ENCODE peak calls at places on chromosomes 13 and 19, in four cellular contexts. G is H1, E is GM12878, V is K562. Y is an unnamed sample.

GRCh38 chr13:109497917-109498316 is 288.5 kb downstream of the IRS2 start:
- DNase-seq in V (no peak), E (no peak), G (no peak), Y (no peak)

GRCh38 chr13:41802684-41803554 is 158.0 kb downstream of the VWA8 start:
- DNase-seq in G (no peak), V (no peak), E (no peak), Y (no peak)

GRCh38 chr19:7500811-7501450 is 12.1 kb upstream of the PEX11G start:
- DNase-seq in E (no peak), V (peak; percentile 80), G (peak; percentile 60), Y (peak; percentile 93)

GRCh38 chr19:6802336-6803035 is 30.0 kb downstream of the VAV1 start:
- DNase-seq in V (no peak), E (peak; percentile 78), G (no peak), Y (no peak)

GRCh38 chr13:27559714-27560113 is 60.6 kb downstream of the LNX2 start:
- DNase-seq in G (no peak), E (peak; percentile 1), V (no peak), Y (no peak)

GRCh38 chr19:30671622-30672051 is 299.5 kb downstream of the ZNF536 start:
- DNase-seq in E (no peak), G (no peak), V (no peak), Y (no peak)

GRCh38 chr13:35855531-35856019 is 275.6 kb downstream of the DCLK1 start:
- DNase-seq in G (peak; percentile 89), E (no peak), V (no peak), Y (no peak)

GRCh38 chr19:10214784-10215183 is 16.3 kb downstream of the S1PR2 start:
- DNase-seq in E (no peak), G (no peak), V (no peak), Y (no peak)

GRCh38 chr19:651114-651818 is 11.6 kb downstream of the FGF22 start:
- DNase-seq in G (no peak), E (no peak), V (no peak), Y (no peak)
- TF ChIP-seq NRF1 in G (no peak), E (no peak), V (no peak), Y (no peak)

GRCh38 chr13:93685900-93686299 is 459.3 kb downstream of the GPC6 start:
- DNase-seq in G (no peak), V (no peak), E (no peak), Y (no peak)

GRCh38 chr13:93687261-93687660 is 460.7 kb downstream of the GPC6 start:
- DNase-seq in V (no peak), G (no peak), E (no peak), Y (no peak)

GRCh38 chr13:93689333-93689732 is 462.7 kb downstream of the GPC6 start:
- DNase-seq in G (no peak), E (no peak), V (no peak), Y (no peak)

GRCh38 chr13:93686399-93686798 is 459.8 kb downstream of the GPC6 start:
- DNase-seq in G (no peak), E (no peak), V (no peak), Y (no peak)

DNA sequence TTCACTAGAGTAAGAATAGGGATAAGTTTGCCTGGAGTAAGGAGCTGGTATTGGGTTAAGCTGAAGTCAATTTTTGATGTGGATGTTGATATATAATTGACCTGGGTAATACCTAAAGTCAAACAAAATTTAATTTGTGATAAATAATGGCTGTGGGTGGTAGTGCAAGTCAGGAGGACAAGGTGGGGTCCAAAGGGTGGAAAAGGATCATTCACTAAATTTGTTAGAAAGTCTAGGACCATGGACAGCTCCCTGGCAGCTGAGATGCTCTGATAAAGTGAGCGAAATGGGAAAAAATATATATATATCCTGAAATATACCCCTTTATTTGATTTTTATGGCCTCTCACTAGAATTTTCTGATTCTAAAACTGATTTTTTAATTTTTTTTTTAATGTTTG is 463.5 kb downstream of the GPC6 start:
- DNase-seq in E (no peak), V (no peak), G (no peak), Y (no peak)
- TF ChIP-seq NRF1 in E (no peak), V (no peak), G (no peak), Y (no peak)

GRCh38 chr13:74128171-74128767 is 5.9 kb downstream of the KLF12 start:
- DNase-seq in G (no peak), V (no peak), E (no peak), Y (no peak)
- TF ChIP-seq NRF1 in G (no peak), V (no peak), E (no peak), Y (no peak)

GRCh38 chr19:3351702-3352447 is 14.5 kb upstream of the NFIC start:
- DNase-seq in E (no peak), V (no peak), G (no peak), Y (no peak)

GRCh38 chr19:3346677-3347353 is 19.6 kb upstream of the NFIC start:
- DNase-seq in V (no peak), G (no peak), E (no peak), Y (no peak)

GRCh38 chr19:3348042-3348441 is 18.3 kb upstream of the NFIC start:
- DNase-seq in E (no peak), V (no peak), G (no peak), Y (no peak)

GRCh38 chr19:3353493-3353892 is 12.9 kb upstream of the NFIC start:
- DNase-seq in E (no peak), V (no peak), G (no peak), Y (no peak)

DNA sequence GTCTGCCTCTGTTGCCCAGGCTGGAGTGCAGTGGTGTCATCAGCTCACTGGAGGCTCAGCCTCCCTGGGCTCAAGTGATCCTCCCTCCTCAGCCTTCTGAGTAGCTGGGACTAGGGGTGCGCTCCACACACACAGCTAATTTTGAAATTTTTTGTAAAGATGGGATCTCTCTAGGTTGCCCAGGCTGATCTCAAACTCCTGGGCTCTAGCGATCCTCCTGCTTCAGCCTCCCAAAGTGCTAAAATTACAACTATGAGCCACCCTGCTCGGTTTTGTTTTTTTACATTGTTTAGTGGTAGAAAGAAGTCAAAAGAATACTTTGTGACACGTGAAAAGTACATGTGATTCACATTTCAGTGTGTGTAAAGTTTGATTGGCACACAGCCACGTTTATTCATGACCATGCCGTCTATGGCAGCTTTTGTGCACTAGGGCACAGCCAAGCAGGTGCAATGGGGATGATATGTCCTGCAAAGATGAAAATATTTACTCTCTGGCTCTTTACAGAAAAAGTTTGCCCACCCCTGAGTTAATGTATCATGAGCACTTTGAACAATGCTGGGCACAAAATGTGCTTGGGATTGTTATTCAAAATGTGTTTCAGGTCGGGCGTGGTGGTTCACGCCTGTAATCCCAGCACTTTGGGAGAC is 16.2 kb upstream of the NFIC start:
- DNase-seq in E (no peak), V (no peak), G (no peak), Y (no peak)
- TF ChIP-seq NRF1 in E (no peak), V (no peak), G (no peak), Y (no peak)

DNA sequence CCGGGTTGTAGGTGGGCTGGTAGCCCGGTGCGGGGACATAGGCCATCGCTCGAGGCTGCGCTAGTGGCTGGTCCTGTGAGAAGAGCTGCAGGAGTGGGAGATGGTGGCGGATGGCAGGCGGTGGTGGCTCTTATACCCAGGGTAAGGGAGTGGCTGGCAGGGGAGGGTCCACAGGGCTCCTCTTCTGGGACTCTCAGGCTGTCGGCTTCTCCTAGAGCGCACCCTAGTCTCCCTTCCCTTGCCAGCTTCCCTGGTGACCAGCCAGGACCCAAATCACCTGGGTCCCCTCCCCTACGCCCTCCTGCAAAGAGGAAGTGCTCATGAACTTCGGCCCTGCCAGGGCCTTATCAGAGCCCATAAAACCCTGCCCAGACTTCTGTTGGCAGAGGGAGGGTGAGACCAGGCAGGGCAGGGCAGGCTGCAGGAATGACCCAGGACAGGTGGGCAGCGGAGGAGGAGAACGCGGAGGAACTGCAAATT is at the start of gene LGALS4:
- DNase-seq in E (no peak), V (peak; percentile 9), G (no peak), Y (peak; percentile 23)
- TF ChIP-seq NRF1 in E (no peak), V (no peak), G (no peak), Y (no peak)

Y was measured in SK-N-SH.